ENCODE peak calls at places on chromosomes 6 and 20, in ten cellular contexts. Q, L, G, P, Z, J, S, T, N and U are unnamed samples.

GRCh38 chr6:12718025-12718424 is 1.5 kb downstream of the PHACTR1 start:
- DNase-seq in Q (no peak), L (no peak), G (no peak), P (no peak), Z (no peak), J (no peak), S (no peak), T (no peak), N (no peak), U (no peak)

GRCh38 chr20:5353624-5354496 is 37.1 kb upstream of the PROKR2 start:
- DNase-seq in Q (no peak), L (no peak), G (no peak), P (no peak), Z (no peak), J (no peak), S (no peak), T (no peak), N (no peak), U (no peak)

GRCh38 chr6:11273406-11274065 is 41.1 kb upstream of the NEDD9 start:
- DNase-seq in Q (no peak), L (no peak), G (no peak), P (no peak), Z (no peak), J (no peak), S (no peak), T (no peak), N (peak; percentile 52), U (no peak)

GRCh38 chr6:42787018-42787611 is 5.3 kb downstream of the BICRAL start:
- DNase-seq in Q (no peak), L (no peak), G (no peak), P (no peak), Z (no peak), J (no peak), S (no peak), T (no peak), N (no peak), U (no peak)

GRCh38 chr20:48467622-48468021 is 360.2 kb downstream of the PREX1 start:
- DNase-seq in Q (no peak), L (no peak), G (no peak), P (no peak), Z (no peak), J (no peak), S (peak; percentile 60), T (no peak), N (no peak), U (no peak)

GRCh38 chr6:31713991-31714684 is 1.0 kb upstream of the LY6G6D start:
- DNase-seq in Q (no peak), L (peak; percentile 44), G (peak; percentile 62), P (no peak), Z (no peak), J (no peak), S (peak; percentile 87), T (no peak), N (peak; percentile 34), U (no peak)

GRCh38 chr20:48456361-48457184 is 371.2 kb downstream of the PREX1 start:
- DNase-seq in Q (no peak), L (peak; percentile 59), G (no peak), P (no peak), Z (no peak), J (no peak), S (peak; percentile 18), T (no peak), N (no peak), U (no peak)

GRCh38 chr6:29762781-29763214 is 39.6 kb downstream of the HLA-F start:
- DNase-seq in Q (no peak), L (no peak), G (no peak), P (no peak), Z (no peak), J (no peak), S (no peak), T (no peak), N (no peak), U (no peak)

GRCh38 chr20:59403261-59403961 is 103.0 kb downstream of the EDN3 start:
- DNase-seq in Q (peak; percentile 34), L (peak; percentile 75), G (peak; percentile 74), P (peak; percentile 70), Z (peak; percentile 69), J (peak; percentile 85), S (peak; percentile 53), T (peak; percentile 38), N (peak; percentile 62), U (peak; percentile 58)

GRCh38 chr20:14336667-14337066 is 745 bp downstream of the FLRT3 start:
- DNase-seq in Q (no peak), L (no peak), G (peak; percentile 16), P (peak; percentile 7), Z (no peak), J (no peak), S (peak; percentile 62), T (no peak), N (no peak), U (no peak)

GRCh38 chr6:24403501-24403824 is 727 bp downstream of the MRS2 start:
- DNase-seq in Q (no peak), L (no peak), G (no peak), P (no peak), Z (no peak), J (no peak), S (peak; percentile 80), T (no peak), N (no peak), U (no peak)

GRCh38 chr6:43481075-43481474 is 3.7 kb downstream of the TJAP1 start:
- DNase-seq in Q (no peak), L (no peak), G (no peak), P (no peak), Z (no peak), J (no peak), S (peak; percentile 53), T (no peak), N (no peak), U (no peak)

GRCh38 chr6:142786476-142786875 is 158.5 kb downstream of the HIVEP2 start:
- DNase-seq in Q (no peak), L (no peak), G (no peak), P (no peak), Z (no peak), J (no peak), S (no peak), T (no peak), N (no peak), U (no peak)

DNA sequence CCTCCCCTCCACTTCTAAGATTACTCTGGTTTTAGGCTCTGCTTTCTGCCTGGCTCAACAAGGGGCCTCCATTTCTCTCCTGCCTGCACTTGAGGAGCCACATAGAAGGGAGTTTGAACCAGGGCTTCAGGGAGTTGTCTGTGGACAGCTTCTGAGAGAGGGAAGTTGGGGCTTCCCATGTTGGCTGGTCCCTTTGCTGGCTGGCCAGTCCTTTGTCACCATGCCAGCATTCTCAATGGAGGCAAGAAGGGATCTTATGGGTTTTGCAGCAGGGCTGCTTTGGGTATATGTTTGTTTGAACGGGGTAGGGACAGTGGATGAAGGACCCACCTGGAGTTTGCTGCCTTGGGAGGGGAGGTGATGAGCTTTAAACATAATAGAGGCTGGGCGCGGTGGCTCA is 124.9 kb downstream of the CARMIL1 start:
- DNase-seq in Q (no peak), L (no peak), G (no peak), P (no peak), Z (no peak), J (no peak), S (no peak), T (no peak), N (peak; percentile 12), U (no peak)
- H3K4me1 ChIP-seq in Q (peaks cover 30% of the 10 kb centered on the region), L (no peaks in the 10 kb centered on the region), G (peaks cover 5% of the 10 kb centered on the region), P (peaks cover 13% of the 10 kb centered on the region), Z (no peaks in the 10 kb centered on the region), J (peaks cover 4% of the 10 kb centered on the region), S (peaks cover 6% of the 10 kb centered on the region), T (peaks cover 10% of the 10 kb centered on the region), N (peaks cover 5% of the 10 kb centered on the region), U (peaks cover 21% of the 10 kb centered on the region)

GRCh38 chr20:63260521-63260920 is 6.3 kb upstream of the NKAIN4 start:
- DNase-seq in Q (no peak), L (no peak), G (no peak), P (no peak), Z (no peak), J (no peak), S (no peak), T (no peak), N (no peak), U (no peak)
- H3K27me3 ChIP-seq in Q (peaks cover 3% of the 10 kb centered on the region), L (no peaks in the 10 kb centered on the region), G (no peaks in the 10 kb centered on the region), P (no peaks in the 10 kb centered on the region), Z (peaks cover 10% of the 10 kb centered on the region), J (no peaks in the 10 kb centered on the region), S (no peaks in the 10 kb centered on the region), T (no peaks in the 10 kb centered on the region), N (peaks cover 51% of the 10 kb centered on the region), U (peaks cover 7% of the 10 kb centered on the region)

GRCh38 chr6:157238346-157238745 is 85.0 kb downstream of the TMEM242 start:
- DNase-seq in Q (no peak), L (no peak), G (no peak), P (no peak), Z (no peak), J (no peak), S (no peak), T (no peak), N (no peak), U (no peak)
- H3K4me1 ChIP-seq in Q (peaks cover 19% of the 10 kb centered on the region), L (no peaks in the 10 kb centered on the region), G (no peaks in the 10 kb centered on the region), P (peaks cover 48% of the 10 kb centered on the region), Z (peaks cover 42% of the 10 kb centered on the region), J (no peaks in the 10 kb centered on the region), S (no peaks in the 10 kb centered on the region), T (peaks cover 28% of the 10 kb centered on the region), N (peaks cover 44% of the 10 kb centered on the region), U (peaks cover 26% of the 10 kb centered on the region)

DNA sequence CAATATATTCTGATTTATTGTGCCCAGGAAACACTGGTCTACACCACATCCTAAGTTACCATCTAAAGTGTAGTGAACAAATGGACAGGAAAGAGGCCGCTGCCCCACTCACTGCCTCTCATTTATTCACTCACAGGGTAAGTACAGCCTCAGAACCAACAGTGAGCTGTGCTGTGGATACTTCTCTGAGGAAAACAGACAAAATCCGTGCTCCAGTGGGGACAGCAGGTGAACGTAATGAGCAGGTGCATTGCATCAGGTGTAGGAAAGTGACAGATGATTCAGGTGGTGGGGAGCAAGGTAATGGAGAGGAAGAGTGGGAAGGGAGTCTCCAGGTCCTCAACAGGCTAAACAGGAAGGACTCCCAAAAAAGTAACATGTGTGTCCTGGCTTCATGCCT is 8.4 kb upstream of the ULBP2 start:
- DNase-seq in Q (no peak), L (no peak), G (no peak), P (no peak), Z (no peak), J (no peak), S (no peak), T (no peak), N (no peak), U (no peak)
- H3K27me3 ChIP-seq in Q (peaks cover 9% of the 10 kb centered on the region), L (peaks cover 44% of the 10 kb centered on the region), G (peaks cover 7% of the 10 kb centered on the region), P (no peaks in the 10 kb centered on the region), Z (peaks cover 18% of the 10 kb centered on the region), J (no peaks in the 10 kb centered on the region), S (peaks cover 15% of the 10 kb centered on the region), T (peaks cover 6% of the 10 kb centered on the region), N (peaks cover 95% of the 10 kb centered on the region), U (peaks cover 58% of the 10 kb centered on the region)

DNA sequence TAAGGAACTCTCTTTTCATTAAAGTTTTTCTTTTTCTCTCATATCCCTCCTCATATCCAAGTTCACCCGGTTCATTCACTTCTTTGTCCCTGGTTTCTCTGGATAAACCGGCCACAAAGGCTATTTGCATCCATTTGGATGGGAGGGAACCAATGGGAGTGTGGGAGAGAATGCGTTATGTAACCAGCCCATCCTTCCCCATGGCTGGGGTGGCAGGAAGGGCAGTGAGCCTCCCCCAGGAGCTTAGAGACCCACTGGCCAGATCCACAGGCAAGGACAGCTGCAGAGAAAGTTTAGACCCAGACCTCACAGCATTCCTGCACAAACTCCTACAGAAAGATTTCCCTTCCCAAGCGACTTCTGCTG is 10.7 kb downstream of the CASS4 start:
- DNase-seq in Q (no peak), L (no peak), G (no peak), P (no peak), Z (no peak), J (no peak), S (no peak), T (no peak), N (no peak), U (no peak)
- H3K4me1 ChIP-seq in Q (peaks cover 40% of the 10 kb centered on the region), L (peaks cover 11% of the 10 kb centered on the region), G (no peaks in the 10 kb centered on the region), P (no peaks in the 10 kb centered on the region), Z (no peaks in the 10 kb centered on the region), J (no peaks in the 10 kb centered on the region), S (no peaks in the 10 kb centered on the region), T (no peaks in the 10 kb centered on the region), N (no peaks in the 10 kb centered on the region), U (peaks cover 36% of the 10 kb centered on the region)

GRCh38 chr6:27890351-27891299 is 21.6 kb downstream of the OR2B2 start:
- DNase-seq in Q (peak; percentile 68), L (peak; percentile 86), G (peak; percentile 60), P (peak; percentile 35), Z (peak; percentile 58), J (no peak), S (peak; percentile 98), T (peak; percentile 25), N (peak; percentile 79), U (peak; percentile 72)
- H3K27me3 ChIP-seq in Q (no peaks in the 10 kb centered on the region), L (no peaks in the 10 kb centered on the region), G (no peaks in the 10 kb centered on the region), P (no peaks in the 10 kb centered on the region), Z (no peaks in the 10 kb centered on the region), J (peaks cover 6% of the 10 kb centered on the region), S (no peaks in the 10 kb centered on the region), T (no peaks in the 10 kb centered on the region), N (peaks cover 53% of the 10 kb centered on the region), U (no peaks in the 10 kb centered on the region)